ENCODE peak calls at places on chromosome 19, in seven cellular contexts. X, H, C, A, L, G and D are unnamed samples.

GRCh38 chr19:35042056-35042730 is 672 bp downstream of the HPN start:
- DNase-seq in X (no peak), H (no peak), C (no peak), A (no peak), L (no peak), G (no peak), D (no peak)

GRCh38 chr19:53123400-53123799 is 9.3 kb downstream of the ZNF415 start:
- DNase-seq in X (no peak), H (no peak), C (no peak), A (no peak), L (no peak), G (no peak), D (no peak)

GRCh38 chr19:48330012-48330681 is 4.8 kb downstream of the EMP3 start:
- DNase-seq in X (peak), H (peak), C (peak), A (peak), L (peak), G (peak), D (peak)

GRCh38 chr19:43765109-43765876 is 10.5 kb upstream of the SMG9 start:
- DNase-seq in X (no peak), H (peak), C (peak), A (peak), L (peak), G (no peak), D (no peak)

GRCh38 chr19:12774588-12775555 is at the start of gene HOOK2:
- DNase-seq in X (no peak), H (no peak), C (no peak), A (no peak), L (peak), G (no peak), D (no peak)

GRCh38 chr19:4695224-4695731 is 25.1 kb upstream of the MYDGF start:
- DNase-seq in X (no peak), H (no peak), C (no peak), A (peak), L (no peak), G (no peak), D (no peak)

GRCh38 chr19:46784262-46785053 is 3.9 kb downstream of the SLC1A5 start:
- DNase-seq in X (no peak), H (peak), C (peak), A (peak), L (peak), G (no peak), D (peak)

GRCh38 chr19:10228925-10229324 is 2.2 kb downstream of the S1PR2 start:
- DNase-seq in X (no peak), H (peak), C (no peak), A (peak), L (peak), G (peak), D (peak)

GRCh38 chr19:38812004-38812840 is 523 bp downstream of the LGALS4 start:
- DNase-seq in X (no peak), H (no peak), C (no peak), A (no peak), L (no peak), G (no peak), D (no peak)

GRCh38 chr19:54298357-54299125 is 14.4 kb downstream of the LILRA5 start:
- DNase-seq in X (no peak), H (no peak), C (no peak), A (no peak), L (no peak), G (no peak), D (no peak)

GRCh38 chr19:52138614-52139290 is 986 bp downstream of the ZNF616 start:
- DNase-seq in X (no peak), H (no peak), C (peak), A (peak), L (peak), G (peak), D (peak)

GRCh38 chr19:39843919-39844793 is 2.0 kb downstream of the FBL start:
- DNase-seq in X (no peak), H (no peak), C (peak), A (no peak), L (peak), G (no peak), D (peak)

GRCh38 chr19:57566396-57567256 is 7.0 kb upstream of the ZNF550 start:
- DNase-seq in X (no peak), H (no peak), C (peak), A (no peak), L (no peak), G (no peak), D (peak)

GRCh38 chr19:43616954-43617353 is 2.5 kb downstream of the ZNF428 start:
- DNase-seq in X (no peak), H (no peak), C (no peak), A (no peak), L (no peak), G (no peak), D (no peak)

GRCh38 chr19:4069331-4069959 is 2.7 kb upstream of the ZBTB7A start:
- DNase-seq in X (no peak), H (no peak), C (peak), A (no peak), L (peak), G (no peak), D (peak)

GRCh38 chr19:10587022-10587838 is at the start of gene AP1M2:
- DNase-seq in X (no peak), H (no peak), C (no peak), A (no peak), L (no peak), G (no peak), D (no peak)

GRCh38 chr19:9008667-9009066 is 1.5 kb downstream of the MUC16 start:
- DNase-seq in X (no peak), H (no peak), C (no peak), A (no peak), L (no peak), G (no peak), D (no peak)

GRCh38 chr19:10402441-10403038 is 802 bp downstream of the CDC37 start:
- DNase-seq in X (no peak), H (no peak), C (no peak), A (no peak), L (peak), G (no peak), D (peak)

GRCh38 chr19:47540748-47541147 is 25.9 kb upstream of the NAPA start:
- DNase-seq in X (no peak), H (no peak), C (no peak), A (no peak), L (no peak), G (no peak), D (no peak)

GRCh38 chr19:54208784-54209057 is 8.1 kb downstream of the RPS9 start:
- DNase-seq in X (no peak), H (no peak), C (no peak), A (no peak), L (no peak), G (no peak), D (no peak)

GRCh38 chr19:10105241-10106099 is 692 bp upstream of the PPAN start:
- DNase-seq in X (peak), H (peak), C (no peak), A (peak), L (peak), G (no peak), D (no peak)

GRCh38 chr19:11705474-11705873 is 33.3 kb downstream of the ZNF823 start:
- DNase-seq in X (no peak), H (no peak), C (no peak), A (no peak), L (no peak), G (no peak), D (no peak)

GRCh38 chr19:19026299-19026971 is 6.9 kb downstream of the SUGP2 start:
- DNase-seq in X (no peak), H (no peak), C (no peak), A (no peak), L (no peak), G (no peak), D (no peak)

GRCh38 chr19:45973564-45974338 is at the start of gene NOVA2:
- DNase-seq in X (no peak), H (no peak), C (no peak), A (peak), L (peak), G (peak), D (peak)

GRCh38 chr19:11530432-11530831 is 1.5 kb upstream of the ECSIT start:
- DNase-seq in X (no peak), H (no peak), C (peak), A (peak), L (peak), G (peak), D (peak)

GRCh38 chr19:6116749-6117430 is 6.6 kb upstream of the RFX2 start:
- DNase-seq in X (no peak), H (no peak), C (no peak), A (no peak), L (no peak), G (no peak), D (no peak)

GRCh38 chr19:11268783-11269267 is 6.5 kb upstream of the DOCK6 start:
- DNase-seq in X (no peak), H (no peak), C (no peak), A (no peak), L (no peak), G (no peak), D (no peak)

GRCh38 chr19:58562126-58563033 is 4.0 kb upstream of the UBE2M start:
- DNase-seq in X (no peak), H (no peak), C (no peak), A (no peak), L (peak), G (no peak), D (no peak)

GRCh38 chr19:4369109-4369887 is 25.9 kb downstream of the MPND start:
- DNase-seq in X (peak), H (peak), C (no peak), A (peak), L (peak), G (no peak), D (peak)

GRCh38 chr19:21491161-21491560 is 14.2 kb upstream of the ZNF429 start:
- DNase-seq in X (no peak), H (no peak), C (peak), A (no peak), L (no peak), G (no peak), D (no peak)

GRCh38 chr19:46766569-46767317 is 20.5 kb upstream of the STRN4 start:
- DNase-seq in X (no peak), H (peak), C (peak), A (no peak), L (peak), G (no peak), D (peak)

GRCh38 chr19:5113101-5113557 is 144.2 kb downstream of the KDM4B start:
- DNase-seq in X (no peak), H (no peak), C (no peak), A (no peak), L (no peak), G (no peak), D (no peak)

GRCh38 chr19:43265664-43266025 is 3.7 kb downstream of the PSG9 start:
- DNase-seq in X (no peak), H (no peak), C (no peak), A (no peak), L (no peak), G (no peak), D (no peak)

GRCh38 chr19:50823389-50824042 is at the start of gene KLK1:
- DNase-seq in X (no peak), H (no peak), C (no peak), A (no peak), L (no peak), G (no peak), D (no peak)

GRCh38 chr19:56348289-56348877 is 33.7 kb upstream of the ZSCAN5A start:
- DNase-seq in X (no peak), H (no peak), C (peak), A (no peak), L (peak), G (no peak), D (peak)

GRCh38 chr19:36163813-36164212 is 11.6 kb upstream of the COX7A1 start:
- DNase-seq in X (no peak), H (no peak), C (no peak), A (no peak), L (no peak), G (no peak), D (no peak)